ENCODE peak calls at places on chromosomes 12 and 14, in ten cellular contexts. One of them, this sample, is unnamed. For H3K27me3, the result is how much of the 10 kb centered on the place peaks cover.

GRCh38 chr12:71010143-71010479 is 89.6 kb upstream of the PTPRR start:
- DNase-seq in heart left ventricle: no peak
- DNase-seq in body of pancreas: no peak
- DNase-seq in uterus: no peak
- DNase-seq in lower lobe of right lung: no peak
- DNase-seq in PC-3: no peak
- DNase-seq in neural progenitor cell: no peak
- DNase-seq in left lung: no peak
- DNase-seq in brain microvascular endothelial cell: no peak
- DNase-seq in left ventricle myocardium inferior: no peak
- DNase-seq in this sample: no peak

GRCh38 chr14:89477391-89477790 is 60.4 kb upstream of the FOXN3 start:
- DNase-seq in heart left ventricle: no peak
- DNase-seq in body of pancreas: peak
- DNase-seq in uterus: no peak
- DNase-seq in lower lobe of right lung: no peak
- DNase-seq in PC-3: no peak
- DNase-seq in neural progenitor cell: no peak
- DNase-seq in left lung: no peak
- DNase-seq in brain microvascular endothelial cell: no peak
- DNase-seq in left ventricle myocardium inferior: no peak
- DNase-seq in this sample: no peak

GRCh38 chr14:93045965-93046695 is 69.6 kb downstream of the ITPK1 start:
- DNase-seq in heart left ventricle: no peak
- DNase-seq in body of pancreas: no peak
- DNase-seq in uterus: no peak
- DNase-seq in lower lobe of right lung: no peak
- DNase-seq in PC-3: peak
- DNase-seq in neural progenitor cell: no peak
- DNase-seq in left lung: peak
- DNase-seq in brain microvascular endothelial cell: peak
- DNase-seq in left ventricle myocardium inferior: no peak
- DNase-seq in this sample: no peak

GRCh38 chr12:127063339-127064090 is 1203.5 kb upstream of the TMEM132C start:
- DNase-seq in heart left ventricle: no peak
- DNase-seq in body of pancreas: no peak
- DNase-seq in uterus: no peak
- DNase-seq in lower lobe of right lung: no peak
- DNase-seq in PC-3: peak
- DNase-seq in neural progenitor cell: no peak
- DNase-seq in left lung: no peak
- DNase-seq in brain microvascular endothelial cell: no peak
- DNase-seq in left ventricle myocardium inferior: no peak
- DNase-seq in this sample: no peak

GRCh38 chr12:109147954-109148353 is 31.6 kb downstream of the ACACB start:
- DNase-seq in heart left ventricle: peak
- DNase-seq in body of pancreas: no peak
- DNase-seq in uterus: peak
- DNase-seq in lower lobe of right lung: no peak
- DNase-seq in PC-3: no peak
- DNase-seq in neural progenitor cell: no peak
- DNase-seq in left lung: no peak
- DNase-seq in brain microvascular endothelial cell: no peak
- DNase-seq in left ventricle myocardium inferior: no peak
- DNase-seq in this sample: peak

GRCh38 chr14:61126083-61126962 is 145.3 kb downstream of the SLC38A6 start:
- DNase-seq in heart left ventricle: no peak
- DNase-seq in body of pancreas: no peak
- DNase-seq in uterus: no peak
- DNase-seq in lower lobe of right lung: no peak
- DNase-seq in PC-3: no peak
- DNase-seq in neural progenitor cell: no peak
- DNase-seq in left lung: no peak
- DNase-seq in brain microvascular endothelial cell: no peak
- DNase-seq in left ventricle myocardium inferior: no peak
- DNase-seq in this sample: peak

GRCh38 chr14:26187996-26188605 is 409.7 kb downstream of the NOVA1 start:
- DNase-seq in heart left ventricle: no peak
- DNase-seq in body of pancreas: no peak
- DNase-seq in uterus: peak
- DNase-seq in lower lobe of right lung: no peak
- DNase-seq in PC-3: no peak
- DNase-seq in neural progenitor cell: no peak
- DNase-seq in left lung: no peak
- DNase-seq in brain microvascular endothelial cell: no peak
- DNase-seq in left ventricle myocardium inferior: no peak
- DNase-seq in this sample: no peak

GRCh38 chr12:1131811-1132224 is 140.8 kb downstream of the ERC1 start:
- DNase-seq in heart left ventricle: no peak
- DNase-seq in body of pancreas: peak
- DNase-seq in uterus: no peak
- DNase-seq in lower lobe of right lung: no peak
- DNase-seq in PC-3: no peak
- DNase-seq in neural progenitor cell: no peak
- DNase-seq in left lung: no peak
- DNase-seq in brain microvascular endothelial cell: no peak
- DNase-seq in left ventricle myocardium inferior: no peak
- DNase-seq in this sample: peak

GRCh38 chr14:78486621-78487020 is 316.4 kb downstream of the NRXN3 start:
- DNase-seq in heart left ventricle: no peak
- DNase-seq in body of pancreas: no peak
- DNase-seq in uterus: no peak
- DNase-seq in lower lobe of right lung: no peak
- DNase-seq in PC-3: no peak
- DNase-seq in neural progenitor cell: no peak
- DNase-seq in left lung: no peak
- DNase-seq in brain microvascular endothelial cell: no peak
- DNase-seq in left ventricle myocardium inferior: no peak
- DNase-seq in this sample: no peak

GRCh38 chr14:105841022-105842009 is 314.9 kb downstream of the TMEM121 start:
- DNase-seq in heart left ventricle: no peak
- DNase-seq in body of pancreas: peak
- DNase-seq in uterus: no peak
- DNase-seq in lower lobe of right lung: no peak
- DNase-seq in PC-3: no peak
- DNase-seq in neural progenitor cell: no peak
- DNase-seq in left lung: peak
- DNase-seq in brain microvascular endothelial cell: no peak
- DNase-seq in left ventricle myocardium inferior: no peak
- DNase-seq in this sample: no peak

GRCh38 chr14:104287301-104288009 is 149.1 kb downstream of the KIF26A start:
- DNase-seq in heart left ventricle: no peak
- DNase-seq in body of pancreas: no peak
- DNase-seq in uterus: no peak
- DNase-seq in lower lobe of right lung: peak
- DNase-seq in PC-3: no peak
- DNase-seq in neural progenitor cell: no peak
- DNase-seq in left lung: peak
- DNase-seq in brain microvascular endothelial cell: no peak
- DNase-seq in left ventricle myocardium inferior: peak
- DNase-seq in this sample: no peak

GRCh38 chr12:77724367-77724957 is 106.2 kb upstream of the NAV3 start:
- DNase-seq in heart left ventricle: peak
- DNase-seq in body of pancreas: no peak
- DNase-seq in uterus: no peak
- DNase-seq in lower lobe of right lung: no peak
- DNase-seq in PC-3: peak
- DNase-seq in neural progenitor cell: peak
- DNase-seq in left lung: no peak
- DNase-seq in brain microvascular endothelial cell: peak
- DNase-seq in left ventricle myocardium inferior: no peak
- DNase-seq in this sample: no peak

GRCh38 chr12:40942326-40942725 is 245.8 kb upstream of the PDZRN4 start:
- DNase-seq in heart left ventricle: no peak
- DNase-seq in body of pancreas: no peak
- DNase-seq in uterus: no peak
- DNase-seq in lower lobe of right lung: no peak
- DNase-seq in PC-3: no peak
- DNase-seq in neural progenitor cell: peak
- DNase-seq in left lung: no peak
- DNase-seq in brain microvascular endothelial cell: peak
- DNase-seq in left ventricle myocardium inferior: no peak
- DNase-seq in this sample: no peak

GRCh38 chr12:6471992-6472366 is 1.5 kb upstream of the VAMP1 start:
- DNase-seq in heart left ventricle: no peak
- DNase-seq in body of pancreas: no peak
- DNase-seq in uterus: no peak
- DNase-seq in lower lobe of right lung: no peak
- DNase-seq in PC-3: no peak
- DNase-seq in neural progenitor cell: no peak
- DNase-seq in left lung: no peak
- DNase-seq in brain microvascular endothelial cell: no peak
- DNase-seq in left ventricle myocardium inferior: no peak
- DNase-seq in this sample: no peak

GRCh38 chr12:5096241-5096880 is 52.7 kb downstream of the KCNA5 start:
- DNase-seq in heart left ventricle: no peak
- DNase-seq in body of pancreas: no peak
- DNase-seq in uterus: no peak
- DNase-seq in lower lobe of right lung: no peak
- DNase-seq in PC-3: peak
- DNase-seq in neural progenitor cell: no peak
- DNase-seq in left lung: no peak
- DNase-seq in brain microvascular endothelial cell: peak
- DNase-seq in left ventricle myocardium inferior: no peak
- DNase-seq in this sample: no peak
- TF ChIP-seq CTCF in heart left ventricle: no peak
- TF ChIP-seq CTCF in body of pancreas: no peak
- TF ChIP-seq CTCF in uterus: no peak
- TF ChIP-seq CTCF in lower lobe of right lung: no peak
- TF ChIP-seq CTCF in PC-3: peak
- TF ChIP-seq CTCF in neural progenitor cell: peak
- TF ChIP-seq CTCF in left lung: no peak
- TF ChIP-seq CTCF in brain microvascular endothelial cell: peak
- TF ChIP-seq CTCF in left ventricle myocardium inferior: peak
- TF ChIP-seq CTCF in this sample: no peak

GRCh38 chr12:48979602-48980388 is 1.7 kb downstream of the WNT1 start:
- DNase-seq in heart left ventricle: no peak
- DNase-seq in body of pancreas: no peak
- DNase-seq in uterus: no peak
- DNase-seq in lower lobe of right lung: no peak
- DNase-seq in PC-3: no peak
- DNase-seq in neural progenitor cell: peak
- DNase-seq in left lung: peak
- DNase-seq in brain microvascular endothelial cell: no peak
- DNase-seq in left ventricle myocardium inferior: no peak
- DNase-seq in this sample: no peak

GRCh38 chr12:48982397-48983080 is 4.4 kb downstream of the WNT1 start:
- DNase-seq in heart left ventricle: no peak
- DNase-seq in body of pancreas: no peak
- DNase-seq in uterus: no peak
- DNase-seq in lower lobe of right lung: no peak
- DNase-seq in PC-3: no peak
- DNase-seq in neural progenitor cell: no peak
- DNase-seq in left lung: no peak
- DNase-seq in brain microvascular endothelial cell: no peak
- DNase-seq in left ventricle myocardium inferior: no peak
- DNase-seq in this sample: no peak

GRCh38 chr12:48980953-48981756 is 3.0 kb downstream of the WNT1 start:
- DNase-seq in heart left ventricle: no peak
- DNase-seq in body of pancreas: no peak
- DNase-seq in uterus: no peak
- DNase-seq in lower lobe of right lung: peak
- DNase-seq in PC-3: no peak
- DNase-seq in neural progenitor cell: peak
- DNase-seq in left lung: peak
- DNase-seq in brain microvascular endothelial cell: no peak
- DNase-seq in left ventricle myocardium inferior: no peak
- DNase-seq in this sample: no peak

GRCh38 chr12:48980389-48980952 is 2.3 kb downstream of the WNT1 start:
- DNase-seq in heart left ventricle: no peak
- DNase-seq in body of pancreas: no peak
- DNase-seq in uterus: no peak
- DNase-seq in lower lobe of right lung: peak
- DNase-seq in PC-3: peak
- DNase-seq in neural progenitor cell: peak
- DNase-seq in left lung: peak
- DNase-seq in brain microvascular endothelial cell: no peak
- DNase-seq in left ventricle myocardium inferior: no peak
- DNase-seq in this sample: no peak

GRCh38 chr12:48981757-48982157 is 3.6 kb downstream of the WNT1 start:
- DNase-seq in heart left ventricle: no peak
- DNase-seq in body of pancreas: no peak
- DNase-seq in uterus: no peak
- DNase-seq in lower lobe of right lung: no peak
- DNase-seq in PC-3: no peak
- DNase-seq in neural progenitor cell: no peak
- DNase-seq in left lung: no peak
- DNase-seq in brain microvascular endothelial cell: no peak
- DNase-seq in left ventricle myocardium inferior: no peak
- DNase-seq in this sample: no peak
- H3K27me3 ChIP-seq in heart left ventricle: under half
- H3K27me3 ChIP-seq in body of pancreas: under half
- H3K27me3 ChIP-seq in uterus: half or more
- H3K27me3 ChIP-seq in lower lobe of right lung: half or more
- H3K27me3 ChIP-seq in PC-3: half or more
- H3K27me3 ChIP-seq in neural progenitor cell: half or more
- H3K27me3 ChIP-seq in left lung: half or more
- H3K27me3 ChIP-seq in brain microvascular endothelial cell: half or more
- H3K27me3 ChIP-seq in left ventricle myocardium inferior: half or more
- H3K27me3 ChIP-seq in this sample: half or more

DNA sequence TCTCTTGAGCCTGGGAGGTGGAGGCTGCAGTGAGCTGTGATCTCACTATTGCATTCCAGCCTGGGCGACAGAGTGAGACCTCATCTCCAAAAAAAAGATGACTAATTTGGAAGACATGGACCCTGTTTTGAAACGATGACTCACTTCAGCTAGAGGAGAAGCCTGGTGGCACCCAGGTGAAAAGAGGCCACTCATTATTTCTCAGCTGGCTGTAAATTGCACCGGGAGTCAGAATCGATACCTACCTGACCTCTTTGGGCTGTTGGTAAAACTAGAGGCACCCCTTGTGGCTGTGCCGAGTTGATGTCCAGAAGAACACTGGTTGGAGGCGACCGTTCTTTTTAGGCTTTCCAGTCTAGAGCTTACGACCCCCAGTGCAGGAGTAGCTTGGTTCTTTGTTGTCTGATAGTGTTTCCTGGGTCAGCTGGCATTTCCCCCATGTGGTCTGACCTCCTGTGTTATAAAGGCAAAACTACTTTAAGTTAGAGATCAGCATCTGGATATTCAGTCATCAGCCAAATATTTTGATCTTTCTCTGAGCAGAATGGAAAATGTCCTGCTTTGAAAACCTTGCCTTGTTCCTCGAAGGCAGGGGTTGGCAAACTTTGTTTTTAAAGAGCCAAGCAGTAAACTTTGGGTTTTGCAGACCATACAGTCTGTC is 93.2 kb downstream of the CHST11 start:
- DNase-seq in heart left ventricle: no peak
- DNase-seq in body of pancreas: no peak
- DNase-seq in uterus: no peak
- DNase-seq in lower lobe of right lung: no peak
- DNase-seq in PC-3: no peak
- DNase-seq in neural progenitor cell: no peak
- DNase-seq in left lung: no peak
- DNase-seq in brain microvascular endothelial cell: peak
- DNase-seq in left ventricle myocardium inferior: no peak
- DNase-seq in this sample: no peak
- TF ChIP-seq CTCF in heart left ventricle: no peak
- TF ChIP-seq CTCF in body of pancreas: no peak
- TF ChIP-seq CTCF in uterus: no peak
- TF ChIP-seq CTCF in lower lobe of right lung: no peak
- TF ChIP-seq CTCF in PC-3: no peak
- TF ChIP-seq CTCF in neural progenitor cell: no peak
- TF ChIP-seq CTCF in left lung: no peak
- TF ChIP-seq CTCF in brain microvascular endothelial cell: no peak
- TF ChIP-seq CTCF in left ventricle myocardium inferior: no peak
- TF ChIP-seq CTCF in this sample: no peak

GRCh38 chr12:132395192-132395907 is 66.0 kb upstream of the GALNT9 start:
- DNase-seq in heart left ventricle: no peak
- DNase-seq in body of pancreas: no peak
- DNase-seq in uterus: peak
- DNase-seq in lower lobe of right lung: no peak
- DNase-seq in PC-3: no peak
- DNase-seq in neural progenitor cell: no peak
- DNase-seq in left lung: peak
- DNase-seq in brain microvascular endothelial cell: no peak
- DNase-seq in left ventricle myocardium inferior: no peak
- DNase-seq in this sample: no peak
- H3K27me3 ChIP-seq in heart left ventricle: under half
- H3K27me3 ChIP-seq in body of pancreas: under half
- H3K27me3 ChIP-seq in uterus: under half
- H3K27me3 ChIP-seq in lower lobe of right lung: under half
- H3K27me3 ChIP-seq in PC-3: half or more
- H3K27me3 ChIP-seq in neural progenitor cell: half or more
- H3K27me3 ChIP-seq in left lung: under half
- H3K27me3 ChIP-seq in brain microvascular endothelial cell: under half
- H3K27me3 ChIP-seq in left ventricle myocardium inferior: half or more
- H3K27me3 ChIP-seq in this sample: under half